ENCODE peak calls at places on chromosome 4, in five cellular contexts. One of them, this sample, is unnamed.

GRCh38 chr4:117093581-117093980 is 8.2 kb upstream of the TRAM1L1 start:
- DNase-seq in lung: no peak
- DNase-seq in right atrium auricular region: no peak
- DNase-seq in mesenchymal stem cell: peak; percentile 12
- DNase-seq in sigmoid colon: no peak
- DNase-seq in this sample: no peak

GRCh38 chr4:20323991-20324390 is 72.3 kb downstream of the SLIT2 start:
- DNase-seq in right atrium auricular region: no peak
- DNase-seq in lung: no peak
- DNase-seq in sigmoid colon: no peak
- DNase-seq in mesenchymal stem cell: peak; percentile 34
- DNase-seq in this sample: no peak

GRCh38 chr4:86498560-86499166 is 95.5 kb upstream of the PTPN13 start:
- DNase-seq in right atrium auricular region: no peak
- DNase-seq in sigmoid colon: no peak
- DNase-seq in lung: no peak
- DNase-seq in mesenchymal stem cell: peak; percentile 65
- DNase-seq in this sample: peak; percentile 31

GRCh38 chr4:47154816-47155370 is 123.5 kb downstream of the GABRB1 start:
- DNase-seq in sigmoid colon: no peak
- DNase-seq in right atrium auricular region: no peak
- DNase-seq in mesenchymal stem cell: no peak
- DNase-seq in lung: no peak
- DNase-seq in this sample: no peak

GRCh38 chr4:20813698-20814097 is 113.4 kb downstream of the PACRGL start:
- DNase-seq in lung: no peak
- DNase-seq in mesenchymal stem cell: no peak
- DNase-seq in right atrium auricular region: no peak
- DNase-seq in sigmoid colon: peak; percentile 77
- DNase-seq in this sample: no peak

GRCh38 chr4:142983111-142983510 is 137.0 kb upstream of the INPP4B start:
- DNase-seq in sigmoid colon: no peak
- DNase-seq in lung: no peak
- DNase-seq in mesenchymal stem cell: no peak
- DNase-seq in right atrium auricular region: no peak
- DNase-seq in this sample: no peak

GRCh38 chr4:123866796-123867195 is 470.2 kb downstream of the SPRY1 start:
- DNase-seq in lung: no peak
- DNase-seq in sigmoid colon: no peak
- DNase-seq in right atrium auricular region: no peak
- DNase-seq in mesenchymal stem cell: no peak
- DNase-seq in this sample: no peak

GRCh38 chr4:162645381-162645780 is 481.6 kb upstream of the FSTL5 start:
- DNase-seq in right atrium auricular region: no peak
- DNase-seq in mesenchymal stem cell: no peak
- DNase-seq in sigmoid colon: no peak
- DNase-seq in lung: no peak
- DNase-seq in this sample: no peak

GRCh38 chr4:128675083-128675482 is 134.4 kb upstream of the JADE1 start:
- DNase-seq in sigmoid colon: no peak
- DNase-seq in right atrium auricular region: no peak
- DNase-seq in mesenchymal stem cell: no peak
- DNase-seq in lung: no peak
- DNase-seq in this sample: no peak

GRCh38 chr4:146654648-146654975 is 15.9 kb downstream of the POU4F2 start:
- DNase-seq in lung: no peak
- DNase-seq in mesenchymal stem cell: peak; percentile 9
- DNase-seq in right atrium auricular region: no peak
- DNase-seq in sigmoid colon: no peak
- DNase-seq in this sample: no peak

GRCh38 chr4:139785356-139785755 is 119.7 kb downstream of the MGST2 start:
- DNase-seq in lung: no peak
- DNase-seq in mesenchymal stem cell: no peak
- DNase-seq in sigmoid colon: no peak
- DNase-seq in right atrium auricular region: no peak
- DNase-seq in this sample: no peak

GRCh38 chr4:48296330-48296729 is 26.7 kb upstream of the TEC start:
- DNase-seq in right atrium auricular region: no peak
- DNase-seq in sigmoid colon: no peak
- DNase-seq in mesenchymal stem cell: no peak
- DNase-seq in lung: no peak
- DNase-seq in this sample: no peak

GRCh38 chr4:107243141-107243779 is 207.1 kb upstream of the DKK2 start:
- DNase-seq in mesenchymal stem cell: no peak
- DNase-seq in sigmoid colon: peak; percentile 94
- DNase-seq in lung: no peak
- DNase-seq in right atrium auricular region: no peak
- DNase-seq in this sample: no peak

GRCh38 chr4:74167585-74167984 is 9.7 kb downstream of the MTHFD2L start:
- DNase-seq in lung: no peak
- DNase-seq in mesenchymal stem cell: no peak
- DNase-seq in sigmoid colon: no peak
- DNase-seq in right atrium auricular region: no peak
- DNase-seq in this sample: no peak

GRCh38 chr4:14787894-14788293 is 214.4 kb upstream of the CPEB2 start:
- DNase-seq in lung: no peak
- DNase-seq in mesenchymal stem cell: peak; percentile 45
- DNase-seq in right atrium auricular region: no peak
- DNase-seq in sigmoid colon: no peak
- DNase-seq in this sample: peak; percentile 11

GRCh38 chr4:138535316-138535715 is 293.2 kb upstream of the SLC7A11 start:
- DNase-seq in mesenchymal stem cell: peak; percentile 41
- DNase-seq in lung: no peak
- DNase-seq in sigmoid colon: no peak
- DNase-seq in right atrium auricular region: no peak
- DNase-seq in this sample: no peak

GRCh38 chr4:125315571-125316390 is 1.0 kb downstream of the FAT4 start:
- DNase-seq in right atrium auricular region: no peak
- DNase-seq in lung: peak; percentile 41
- DNase-seq in sigmoid colon: peak; percentile 74
- DNase-seq in mesenchymal stem cell: peak; percentile 71
- DNase-seq in this sample: peak; percentile 4

GRCh38 chr4:119550857-119551532 is 77.6 kb downstream of the PDE5A start:
- DNase-seq in mesenchymal stem cell: peak; percentile 40
- DNase-seq in lung: no peak
- DNase-seq in sigmoid colon: no peak
- DNase-seq in right atrium auricular region: no peak
- DNase-seq in this sample: no peak

GRCh38 chr4:67104145-67104544 is 441.2 kb downstream of the CENPC start:
- DNase-seq in sigmoid colon: no peak
- DNase-seq in lung: no peak
- DNase-seq in mesenchymal stem cell: no peak
- DNase-seq in right atrium auricular region: no peak
- DNase-seq in this sample: no peak

GRCh38 chr4:84503495-84504437 is 4.7 kb upstream of the NKX6-1 start:
- DNase-seq in mesenchymal stem cell: peak; percentile 73
- DNase-seq in right atrium auricular region: no peak
- DNase-seq in sigmoid colon: no peak
- DNase-seq in lung: no peak
- DNase-seq in this sample: peak; percentile 69

GRCh38 chr4:142416121-142416520 is 430.0 kb downstream of the INPP4B start:
- DNase-seq in sigmoid colon: no peak
- DNase-seq in lung: no peak
- DNase-seq in right atrium auricular region: no peak
- DNase-seq in mesenchymal stem cell: no peak
- DNase-seq in this sample: no peak

GRCh38 chr4:147599764-147600163 is 17.4 kb upstream of the TMEM184C start:
- DNase-seq in sigmoid colon: no peak
- DNase-seq in lung: no peak
- DNase-seq in right atrium auricular region: no peak
- DNase-seq in mesenchymal stem cell: peak; percentile 28
- DNase-seq in this sample: no peak

GRCh38 chr4:40630335-40631021 is 814 bp upstream of the RBM47 start:
- DNase-seq in sigmoid colon: peak; percentile 74
- DNase-seq in mesenchymal stem cell: no peak
- DNase-seq in lung: peak; percentile 83
- DNase-seq in right atrium auricular region: peak; percentile 64
- DNase-seq in this sample: no peak

GRCh38 chr4:87011340-87012034 is 76.7 kb downstream of the AFF1 start:
- DNase-seq in sigmoid colon: no peak
- DNase-seq in mesenchymal stem cell: peak; percentile 96
- DNase-seq in lung: no peak
- DNase-seq in right atrium auricular region: no peak
- DNase-seq in this sample: peak; percentile 75

GRCh38 chr4:11512861-11513260 is 84.2 kb upstream of the HS3ST1 start:
- DNase-seq in right atrium auricular region: no peak
- DNase-seq in lung: no peak
- DNase-seq in mesenchymal stem cell: no peak
- DNase-seq in sigmoid colon: no peak
- DNase-seq in this sample: no peak

GRCh38 chr4:4820264-4820663 is 39.2 kb upstream of the MSX1 start:
- DNase-seq in mesenchymal stem cell: no peak
- DNase-seq in lung: no peak
- DNase-seq in right atrium auricular region: no peak
- DNase-seq in sigmoid colon: no peak
- DNase-seq in this sample: no peak

GRCh38 chr4:19030048-19030447 is 1008.5 kb upstream of the LCORL start:
- DNase-seq in mesenchymal stem cell: no peak
- DNase-seq in lung: peak; percentile 55
- DNase-seq in sigmoid colon: no peak
- DNase-seq in right atrium auricular region: no peak
- DNase-seq in this sample: no peak

GRCh38 chr4:80104927-80105326 is 31.9 kb upstream of the ANTXR2 start:
- DNase-seq in sigmoid colon: no peak
- DNase-seq in mesenchymal stem cell: no peak
- DNase-seq in lung: no peak
- DNase-seq in right atrium auricular region: no peak
- DNase-seq in this sample: no peak

GRCh38 chr4:167964766-167965373 is 127.5 kb upstream of the ANXA10 start:
- DNase-seq in mesenchymal stem cell: no peak
- DNase-seq in lung: no peak
- DNase-seq in right atrium auricular region: no peak
- DNase-seq in sigmoid colon: no peak
- DNase-seq in this sample: no peak

GRCh38 chr4:71009796-71010588 is 16.5 kb downstream of the DCK start:
- DNase-seq in right atrium auricular region: no peak
- DNase-seq in mesenchymal stem cell: peak; percentile 60
- DNase-seq in sigmoid colon: no peak
- DNase-seq in lung: no peak
- DNase-seq in this sample: peak; percentile 42

GRCh38 chr4:176153124-176153523 is 42.3 kb downstream of the SPATA4 start:
- DNase-seq in right atrium auricular region: no peak
- DNase-seq in sigmoid colon: no peak
- DNase-seq in lung: no peak
- DNase-seq in mesenchymal stem cell: peak; percentile 3
- DNase-seq in this sample: no peak

GRCh38 chr4:73341454-73341853 is 62.6 kb upstream of the ALB start:
- DNase-seq in mesenchymal stem cell: peak; percentile 56
- DNase-seq in right atrium auricular region: no peak
- DNase-seq in lung: no peak
- DNase-seq in sigmoid colon: no peak
- DNase-seq in this sample: peak; percentile 73

GRCh38 chr4:126512998-126513397 is 1119.8 kb upstream of the INTU start:
- DNase-seq in sigmoid colon: no peak
- DNase-seq in mesenchymal stem cell: no peak
- DNase-seq in right atrium auricular region: no peak
- DNase-seq in lung: no peak
- DNase-seq in this sample: no peak

GRCh38 chr4:126513596-126513995 is 1119.2 kb upstream of the INTU start:
- DNase-seq in mesenchymal stem cell: no peak
- DNase-seq in lung: no peak
- DNase-seq in sigmoid colon: no peak
- DNase-seq in right atrium auricular region: no peak
- DNase-seq in this sample: no peak
- H3K4me3 ChIP-seq in mesenchymal stem cell: no peak overlapping the region
- H3K4me3 ChIP-seq in lung: no peak overlapping the region
- H3K4me3 ChIP-seq in sigmoid colon: no peak overlapping the region
- H3K4me3 ChIP-seq in right atrium auricular region: no peak overlapping the region
- H3K4me3 ChIP-seq in this sample: no peak overlapping the region

GRCh38 chr4:7187691-7188090 is 4.6 kb upstream of the SORCS2 start:
- DNase-seq in sigmoid colon: peak; percentile 35
- DNase-seq in lung: no peak
- DNase-seq in mesenchymal stem cell: no peak
- DNase-seq in right atrium auricular region: no peak
- DNase-seq in this sample: no peak
- H3K27ac ChIP-seq in sigmoid colon: no peak overlapping the region
- H3K27ac ChIP-seq in lung: no peak overlapping the region
- H3K27ac ChIP-seq in mesenchymal stem cell: no peak overlapping the region
- H3K27ac ChIP-seq in right atrium auricular region: no peak overlapping the region
- H3K27ac ChIP-seq in this sample: no peak overlapping the region

GRCh38 chr4:184440593-184441358 is 33.6 kb downstream of the IRF2 start:
- DNase-seq in mesenchymal stem cell: no peak
- DNase-seq in lung: no peak
- DNase-seq in sigmoid colon: no peak
- DNase-seq in right atrium auricular region: no peak
- DNase-seq in this sample: no peak

GRCh38 chr4:184437565-184437964 is 36.8 kb downstream of the IRF2 start:
- DNase-seq in mesenchymal stem cell: no peak
- DNase-seq in lung: no peak
- DNase-seq in sigmoid colon: no peak
- DNase-seq in right atrium auricular region: no peak
- DNase-seq in this sample: no peak

GRCh38 chr4:184437988-184438774 is 36.2 kb downstream of the IRF2 start:
- DNase-seq in mesenchymal stem cell: no peak
- DNase-seq in right atrium auricular region: no peak
- DNase-seq in lung: no peak
- DNase-seq in sigmoid colon: no peak
- DNase-seq in this sample: no peak

GRCh38 chr4:184439856-184440592 is 34.3 kb downstream of the IRF2 start:
- DNase-seq in lung: peak; percentile 44
- DNase-seq in sigmoid colon: no peak
- DNase-seq in right atrium auricular region: peak; percentile 61
- DNase-seq in mesenchymal stem cell: no peak
- DNase-seq in this sample: no peak

DNA sequence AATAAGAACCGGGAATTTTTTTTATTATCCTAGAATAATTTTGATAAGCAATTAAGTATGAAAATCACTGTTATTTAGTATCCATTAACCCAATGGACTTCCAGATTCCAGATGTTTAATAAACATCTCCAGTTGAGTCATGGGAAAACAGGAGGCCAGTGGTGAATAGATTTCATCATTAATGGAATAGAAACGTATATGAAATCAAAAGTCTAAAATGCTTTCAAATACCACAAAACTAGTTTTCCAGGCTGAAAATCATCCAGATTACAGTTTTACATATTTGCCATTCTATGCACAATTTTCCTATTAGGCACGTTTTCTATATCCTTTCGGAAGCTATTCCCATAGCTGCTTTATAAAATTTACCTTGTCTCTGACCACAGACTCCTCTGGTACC is 35.0 kb downstream of the IRF2 start:
- DNase-seq in mesenchymal stem cell: no peak
- DNase-seq in sigmoid colon: no peak
- DNase-seq in right atrium auricular region: no peak
- DNase-seq in lung: no peak
- DNase-seq in this sample: no peak
- H3K4me1 ChIP-seq in mesenchymal stem cell: peaks cover 21% of the 10 kb centered on the region
- H3K4me1 ChIP-seq in sigmoid colon: peaks cover 61% of the 10 kb centered on the region
- H3K4me1 ChIP-seq in right atrium auricular region: peaks cover 71% of the 10 kb centered on the region
- H3K4me1 ChIP-seq in lung: peaks cover 21% of the 10 kb centered on the region
- H3K4me1 ChIP-seq in this sample: no peaks in the 10 kb centered on the region

GRCh38 chr4:98997176-98997575 is 1.7 kb downstream of the METAP1 start:
- DNase-seq in mesenchymal stem cell: no peak
- DNase-seq in right atrium auricular region: no peak
- DNase-seq in sigmoid colon: no peak
- DNase-seq in lung: no peak
- DNase-seq in this sample: peak; percentile 54
- H3K4me3 ChIP-seq in mesenchymal stem cell: peak overlapping the region; percentile 85
- H3K4me3 ChIP-seq in right atrium auricular region: no peak overlapping the region
- H3K4me3 ChIP-seq in sigmoid colon: no peak overlapping the region
- H3K4me3 ChIP-seq in lung: no peak overlapping the region
- H3K4me3 ChIP-seq in this sample: no peak overlapping the region

This sample was measured in small intestine.